ENCODE peak calls at places on chromosomes 5 and 9, in nine cellular contexts. One of them, this sample, is unnamed.

GRCh38 chr9:33471361-33471760 is 2.4 kb downstream of the NOL6 start:
- DNase-seq in stimulated activated CD8-positive, alpha-beta memory T cell treated with anti-CD3 and anti-CD28 coated beads, Interleukin-4, amount 100 ng/mL, for 1 hour: no peak
- DNase-seq in colonic mucosa: no peak
- DNase-seq in C1 segment of cervical spinal cord: no peak
- DNase-seq in brain microvascular endothelial cell: no peak
- DNase-seq in mammary epithelial cell: no peak
- DNase-seq in memory B cell: no peak
- DNase-seq in midbrain: no peak
- DNase-seq in mesothelial cell of epicardium: no peak
- DNase-seq in this sample: no peak

GRCh38 chr5:149628846-149629388 is 47.6 kb downstream of the ARHGEF37 start:
- DNase-seq in stimulated activated CD8-positive, alpha-beta memory T cell treated with anti-CD3 and anti-CD28 coated beads, Interleukin-4, amount 100 ng/mL, for 1 hour: no peak
- DNase-seq in colonic mucosa: no peak
- DNase-seq in C1 segment of cervical spinal cord: no peak
- DNase-seq in brain microvascular endothelial cell: no peak
- DNase-seq in mammary epithelial cell: no peak
- DNase-seq in memory B cell: no peak
- DNase-seq in midbrain: no peak
- DNase-seq in mesothelial cell of epicardium: no peak
- DNase-seq in this sample: no peak

GRCh38 chr5:109516385-109516784 is 106.6 kb upstream of the PJA2 start:
- DNase-seq in stimulated activated CD8-positive, alpha-beta memory T cell treated with anti-CD3 and anti-CD28 coated beads, Interleukin-4, amount 100 ng/mL, for 1 hour: no peak
- DNase-seq in colonic mucosa: no peak
- DNase-seq in C1 segment of cervical spinal cord: no peak
- DNase-seq in brain microvascular endothelial cell: no peak
- DNase-seq in mammary epithelial cell: no peak
- DNase-seq in memory B cell: no peak
- DNase-seq in midbrain: no peak
- DNase-seq in mesothelial cell of epicardium: no peak
- DNase-seq in this sample: no peak

GRCh38 chr5:150180241-150181027 is 9.4 kb upstream of the SLC6A7 start:
- DNase-seq in stimulated activated CD8-positive, alpha-beta memory T cell treated with anti-CD3 and anti-CD28 coated beads, Interleukin-4, amount 100 ng/mL, for 1 hour: no peak
- DNase-seq in colonic mucosa: peak
- DNase-seq in C1 segment of cervical spinal cord: peak
- DNase-seq in brain microvascular endothelial cell: no peak
- DNase-seq in mammary epithelial cell: no peak
- DNase-seq in memory B cell: no peak
- DNase-seq in midbrain: peak
- DNase-seq in mesothelial cell of epicardium: no peak
- DNase-seq in this sample: no peak

GRCh38 chr5:134840811-134841210 is 5.0 kb upstream of the C5orf24 start:
- DNase-seq in stimulated activated CD8-positive, alpha-beta memory T cell treated with anti-CD3 and anti-CD28 coated beads, Interleukin-4, amount 100 ng/mL, for 1 hour: no peak
- DNase-seq in colonic mucosa: no peak
- DNase-seq in C1 segment of cervical spinal cord: no peak
- DNase-seq in brain microvascular endothelial cell: no peak
- DNase-seq in mammary epithelial cell: no peak
- DNase-seq in memory B cell: no peak
- DNase-seq in midbrain: no peak
- DNase-seq in mesothelial cell of epicardium: no peak
- DNase-seq in this sample: no peak

GRCh38 chr5:142845402-142845901 is 75.3 kb downstream of the ARHGAP26 start:
- DNase-seq in stimulated activated CD8-positive, alpha-beta memory T cell treated with anti-CD3 and anti-CD28 coated beads, Interleukin-4, amount 100 ng/mL, for 1 hour: no peak
- DNase-seq in colonic mucosa: peak
- DNase-seq in C1 segment of cervical spinal cord: peak
- DNase-seq in brain microvascular endothelial cell: no peak
- DNase-seq in mammary epithelial cell: no peak
- DNase-seq in memory B cell: no peak
- DNase-seq in midbrain: no peak
- DNase-seq in mesothelial cell of epicardium: no peak
- DNase-seq in this sample: no peak

GRCh38 chr9:131447148-131447547 is 53.3 kb downstream of the PRRC2B start:
- DNase-seq in stimulated activated CD8-positive, alpha-beta memory T cell treated with anti-CD3 and anti-CD28 coated beads, Interleukin-4, amount 100 ng/mL, for 1 hour: no peak
- DNase-seq in colonic mucosa: no peak
- DNase-seq in C1 segment of cervical spinal cord: no peak
- DNase-seq in brain microvascular endothelial cell: no peak
- DNase-seq in mammary epithelial cell: peak
- DNase-seq in memory B cell: no peak
- DNase-seq in midbrain: no peak
- DNase-seq in mesothelial cell of epicardium: no peak
- DNase-seq in this sample: no peak

GRCh38 chr9:3948826-3949578 is 350.9 kb downstream of the GLIS3 start:
- DNase-seq in stimulated activated CD8-positive, alpha-beta memory T cell treated with anti-CD3 and anti-CD28 coated beads, Interleukin-4, amount 100 ng/mL, for 1 hour: no peak
- DNase-seq in colonic mucosa: no peak
- DNase-seq in C1 segment of cervical spinal cord: no peak
- DNase-seq in brain microvascular endothelial cell: peak
- DNase-seq in mammary epithelial cell: no peak
- DNase-seq in memory B cell: no peak
- DNase-seq in midbrain: no peak
- DNase-seq in mesothelial cell of epicardium: no peak
- DNase-seq in this sample: no peak

GRCh38 chr9:132008184-132008781 is 71.4 kb downstream of the MED27 start:
- DNase-seq in stimulated activated CD8-positive, alpha-beta memory T cell treated with anti-CD3 and anti-CD28 coated beads, Interleukin-4, amount 100 ng/mL, for 1 hour: no peak
- DNase-seq in colonic mucosa: no peak
- DNase-seq in C1 segment of cervical spinal cord: no peak
- DNase-seq in brain microvascular endothelial cell: peak
- DNase-seq in mammary epithelial cell: peak
- DNase-seq in memory B cell: no peak
- DNase-seq in midbrain: no peak
- DNase-seq in mesothelial cell of epicardium: no peak
- DNase-seq in this sample: no peak

GRCh38 chr9:134585746-134586706 is 55.6 kb upstream of the COL5A1 start:
- DNase-seq in stimulated activated CD8-positive, alpha-beta memory T cell treated with anti-CD3 and anti-CD28 coated beads, Interleukin-4, amount 100 ng/mL, for 1 hour: no peak
- DNase-seq in colonic mucosa: peak
- DNase-seq in C1 segment of cervical spinal cord: no peak
- DNase-seq in brain microvascular endothelial cell: peak
- DNase-seq in mammary epithelial cell: peak
- DNase-seq in memory B cell: no peak
- DNase-seq in midbrain: no peak
- DNase-seq in mesothelial cell of epicardium: peak
- DNase-seq in this sample: no peak

GRCh38 chr9:98248737-98249474 is 6.5 kb downstream of the TBC1D2 start:
- DNase-seq in stimulated activated CD8-positive, alpha-beta memory T cell treated with anti-CD3 and anti-CD28 coated beads, Interleukin-4, amount 100 ng/mL, for 1 hour: no peak
- DNase-seq in colonic mucosa: peak
- DNase-seq in C1 segment of cervical spinal cord: no peak
- DNase-seq in brain microvascular endothelial cell: peak
- DNase-seq in mammary epithelial cell: peak
- DNase-seq in memory B cell: no peak
- DNase-seq in midbrain: no peak
- DNase-seq in mesothelial cell of epicardium: no peak
- DNase-seq in this sample: no peak

GRCh38 chr9:90805006-90805993 is 3.7 kb downstream of the SYK start:
- DNase-seq in stimulated activated CD8-positive, alpha-beta memory T cell treated with anti-CD3 and anti-CD28 coated beads, Interleukin-4, amount 100 ng/mL, for 1 hour: no peak
- DNase-seq in colonic mucosa: no peak
- DNase-seq in C1 segment of cervical spinal cord: no peak
- DNase-seq in brain microvascular endothelial cell: no peak
- DNase-seq in mammary epithelial cell: no peak
- DNase-seq in memory B cell: no peak
- DNase-seq in midbrain: no peak
- DNase-seq in mesothelial cell of epicardium: no peak
- DNase-seq in this sample: no peak

GRCh38 chr9:89005323-89005722 is 14.1 kb downstream of the S1PR3 start:
- DNase-seq in stimulated activated CD8-positive, alpha-beta memory T cell treated with anti-CD3 and anti-CD28 coated beads, Interleukin-4, amount 100 ng/mL, for 1 hour: no peak
- DNase-seq in colonic mucosa: no peak
- DNase-seq in C1 segment of cervical spinal cord: no peak
- DNase-seq in brain microvascular endothelial cell: no peak
- DNase-seq in mammary epithelial cell: no peak
- DNase-seq in memory B cell: no peak
- DNase-seq in midbrain: no peak
- DNase-seq in mesothelial cell of epicardium: no peak
- DNase-seq in this sample: no peak

GRCh38 chr9:134010774-134011173 is 14.5 kb upstream of the BRD3OS start:
- DNase-seq in stimulated activated CD8-positive, alpha-beta memory T cell treated with anti-CD3 and anti-CD28 coated beads, Interleukin-4, amount 100 ng/mL, for 1 hour: no peak
- DNase-seq in colonic mucosa: no peak
- DNase-seq in C1 segment of cervical spinal cord: no peak
- DNase-seq in brain microvascular endothelial cell: no peak
- DNase-seq in mammary epithelial cell: no peak
- DNase-seq in memory B cell: no peak
- DNase-seq in midbrain: no peak
- DNase-seq in mesothelial cell of epicardium: no peak
- DNase-seq in this sample: no peak

GRCh38 chr5:122907238-122907637 is 61.8 kb downstream of the SNX24 start:
- DNase-seq in stimulated activated CD8-positive, alpha-beta memory T cell treated with anti-CD3 and anti-CD28 coated beads, Interleukin-4, amount 100 ng/mL, for 1 hour: no peak
- DNase-seq in colonic mucosa: no peak
- DNase-seq in C1 segment of cervical spinal cord: no peak
- DNase-seq in brain microvascular endothelial cell: peak
- DNase-seq in mammary epithelial cell: peak
- DNase-seq in memory B cell: no peak
- DNase-seq in midbrain: no peak
- DNase-seq in mesothelial cell of epicardium: no peak
- DNase-seq in this sample: no peak

GRCh38 chr5:74672215-74672877 is 12.7 kb upstream of the HEXB start:
- DNase-seq in stimulated activated CD8-positive, alpha-beta memory T cell treated with anti-CD3 and anti-CD28 coated beads, Interleukin-4, amount 100 ng/mL, for 1 hour: no peak
- DNase-seq in colonic mucosa: no peak
- DNase-seq in C1 segment of cervical spinal cord: no peak
- DNase-seq in brain microvascular endothelial cell: no peak
- DNase-seq in mammary epithelial cell: no peak
- DNase-seq in memory B cell: no peak
- DNase-seq in midbrain: no peak
- DNase-seq in mesothelial cell of epicardium: no peak
- DNase-seq in this sample: no peak

GRCh38 chr9:36884721-36885120 is 149.3 kb downstream of the PAX5 start:
- DNase-seq in stimulated activated CD8-positive, alpha-beta memory T cell treated with anti-CD3 and anti-CD28 coated beads, Interleukin-4, amount 100 ng/mL, for 1 hour: no peak
- DNase-seq in colonic mucosa: no peak
- DNase-seq in C1 segment of cervical spinal cord: no peak
- DNase-seq in brain microvascular endothelial cell: no peak
- DNase-seq in mammary epithelial cell: no peak
- DNase-seq in memory B cell: no peak
- DNase-seq in midbrain: no peak
- DNase-seq in mesothelial cell of epicardium: no peak
- DNase-seq in this sample: no peak

GRCh38 chr5:59711316-59711715 is 182.2 kb downstream of the PDE4D start:
- DNase-seq in stimulated activated CD8-positive, alpha-beta memory T cell treated with anti-CD3 and anti-CD28 coated beads, Interleukin-4, amount 100 ng/mL, for 1 hour: no peak
- DNase-seq in colonic mucosa: no peak
- DNase-seq in C1 segment of cervical spinal cord: no peak
- DNase-seq in brain microvascular endothelial cell: no peak
- DNase-seq in mammary epithelial cell: no peak
- DNase-seq in memory B cell: no peak
- DNase-seq in midbrain: no peak
- DNase-seq in mesothelial cell of epicardium: no peak
- DNase-seq in this sample: no peak

GRCh38 chr5:65041296-65042158 is 272.8 kb downstream of the CWC27 start:
- DNase-seq in stimulated activated CD8-positive, alpha-beta memory T cell treated with anti-CD3 and anti-CD28 coated beads, Interleukin-4, amount 100 ng/mL, for 1 hour: no peak
- DNase-seq in colonic mucosa: no peak
- DNase-seq in C1 segment of cervical spinal cord: no peak
- DNase-seq in brain microvascular endothelial cell: no peak
- DNase-seq in mammary epithelial cell: no peak
- DNase-seq in memory B cell: no peak
- DNase-seq in midbrain: no peak
- DNase-seq in mesothelial cell of epicardium: no peak
- DNase-seq in this sample: no peak

GRCh38 chr9:90331826-90332575 is 310.6 kb downstream of the DIRAS2 start:
- DNase-seq in stimulated activated CD8-positive, alpha-beta memory T cell treated with anti-CD3 and anti-CD28 coated beads, Interleukin-4, amount 100 ng/mL, for 1 hour: no peak
- DNase-seq in colonic mucosa: no peak
- DNase-seq in C1 segment of cervical spinal cord: no peak
- DNase-seq in brain microvascular endothelial cell: peak
- DNase-seq in mammary epithelial cell: no peak
- DNase-seq in memory B cell: no peak
- DNase-seq in midbrain: no peak
- DNase-seq in mesothelial cell of epicardium: no peak
- DNase-seq in this sample: no peak

GRCh38 chr5:5146530-5147160 is 6.5 kb downstream of the ADAMTS16 start:
- DNase-seq in stimulated activated CD8-positive, alpha-beta memory T cell treated with anti-CD3 and anti-CD28 coated beads, Interleukin-4, amount 100 ng/mL, for 1 hour: no peak
- DNase-seq in colonic mucosa: no peak
- DNase-seq in C1 segment of cervical spinal cord: no peak
- DNase-seq in brain microvascular endothelial cell: no peak
- DNase-seq in mammary epithelial cell: no peak
- DNase-seq in memory B cell: no peak
- DNase-seq in midbrain: no peak
- DNase-seq in mesothelial cell of epicardium: no peak
- DNase-seq in this sample: no peak

GRCh38 chr5:151676719-151677118 is 10.0 kb downstream of the SPARC start:
- DNase-seq in stimulated activated CD8-positive, alpha-beta memory T cell treated with anti-CD3 and anti-CD28 coated beads, Interleukin-4, amount 100 ng/mL, for 1 hour: no peak
- DNase-seq in colonic mucosa: no peak
- DNase-seq in C1 segment of cervical spinal cord: no peak
- DNase-seq in brain microvascular endothelial cell: no peak
- DNase-seq in mammary epithelial cell: no peak
- DNase-seq in memory B cell: no peak
- DNase-seq in midbrain: no peak
- DNase-seq in mesothelial cell of epicardium: no peak
- DNase-seq in this sample: no peak

GRCh38 chr5:154765396-154765925 is 10.3 kb downstream of the LARP1 start:
- DNase-seq in stimulated activated CD8-positive, alpha-beta memory T cell treated with anti-CD3 and anti-CD28 coated beads, Interleukin-4, amount 100 ng/mL, for 1 hour: no peak
- DNase-seq in colonic mucosa: no peak
- DNase-seq in C1 segment of cervical spinal cord: no peak
- DNase-seq in brain microvascular endothelial cell: no peak
- DNase-seq in mammary epithelial cell: no peak
- DNase-seq in memory B cell: no peak
- DNase-seq in midbrain: no peak
- DNase-seq in mesothelial cell of epicardium: no peak
- DNase-seq in this sample: no peak

GRCh38 chr9:124202447-124202971 is 55.2 kb upstream of the NEK6 start:
- DNase-seq in stimulated activated CD8-positive, alpha-beta memory T cell treated with anti-CD3 and anti-CD28 coated beads, Interleukin-4, amount 100 ng/mL, for 1 hour: peak
- DNase-seq in colonic mucosa: peak
- DNase-seq in C1 segment of cervical spinal cord: peak
- DNase-seq in brain microvascular endothelial cell: no peak
- DNase-seq in mammary epithelial cell: no peak
- DNase-seq in memory B cell: peak
- DNase-seq in midbrain: peak
- DNase-seq in mesothelial cell of epicardium: no peak
- DNase-seq in this sample: peak

GRCh38 chr9:27248702-27249101 is 48.2 kb downstream of the EQTN start:
- DNase-seq in stimulated activated CD8-positive, alpha-beta memory T cell treated with anti-CD3 and anti-CD28 coated beads, Interleukin-4, amount 100 ng/mL, for 1 hour: no peak
- DNase-seq in colonic mucosa: no peak
- DNase-seq in C1 segment of cervical spinal cord: no peak
- DNase-seq in brain microvascular endothelial cell: no peak
- DNase-seq in mammary epithelial cell: no peak
- DNase-seq in memory B cell: no peak
- DNase-seq in midbrain: no peak
- DNase-seq in mesothelial cell of epicardium: no peak
- DNase-seq in this sample: no peak

GRCh38 chr5:14467886-14468285 is 113.7 kb upstream of the OTULINL start:
- DNase-seq in stimulated activated CD8-positive, alpha-beta memory T cell treated with anti-CD3 and anti-CD28 coated beads, Interleukin-4, amount 100 ng/mL, for 1 hour: no peak
- DNase-seq in colonic mucosa: no peak
- DNase-seq in C1 segment of cervical spinal cord: no peak
- DNase-seq in brain microvascular endothelial cell: no peak
- DNase-seq in mammary epithelial cell: no peak
- DNase-seq in memory B cell: no peak
- DNase-seq in midbrain: no peak
- DNase-seq in mesothelial cell of epicardium: no peak
- DNase-seq in this sample: no peak

GRCh38 chr5:88713818-88714217 is 169.2 kb downstream of the MEF2C start:
- DNase-seq in stimulated activated CD8-positive, alpha-beta memory T cell treated with anti-CD3 and anti-CD28 coated beads, Interleukin-4, amount 100 ng/mL, for 1 hour: no peak
- DNase-seq in colonic mucosa: no peak
- DNase-seq in C1 segment of cervical spinal cord: no peak
- DNase-seq in brain microvascular endothelial cell: no peak
- DNase-seq in mammary epithelial cell: no peak
- DNase-seq in memory B cell: no peak
- DNase-seq in midbrain: no peak
- DNase-seq in mesothelial cell of epicardium: no peak
- DNase-seq in this sample: no peak

This sample was measured in GM12892.